ENCODE peak calls at places on chromosomes 16 and 17, in ten cellular contexts. F, N, A, H, Y, K, D, L, J and Q are unnamed samples.

GRCh38 chr17:35801583-35802224 is 6.3 kb upstream of the MMP28 start:
- DNase-seq in F (no peak), K (peak), Y (peak), A (no peak), N (no peak), H (peak), L (peak), J (no peak), D (peak), Q (peak)

GRCh38 chr17:3536736-3537135 is 20.9 kb downstream of the TRPV3 start:
- DNase-seq in F (no peak), N (no peak), Y (no peak), A (no peak), D (no peak), J (no peak), K (no peak), H (no peak), L (no peak), Q (no peak)

GRCh38 chr16:2537451-2538379 is at the start of gene PDPK1:
- DNase-seq in D (peak), H (peak), N (peak), J (peak), L (peak), F (peak), A (peak), Y (peak), K (peak), Q (peak)

GRCh38 chr16:55508941-55509920 is at the start of gene LPCAT2:
- DNase-seq in A (peak), N (peak), H (peak), Y (peak), J (no peak), L (peak), K (peak), F (peak), D (peak), Q (peak)

GRCh38 chr17:30796016-30796415 is 28.5 kb downstream of the CRLF3 start:
- DNase-seq in F (no peak), Y (no peak), K (no peak), N (no peak), L (no peak), J (no peak), H (no peak), A (no peak), D (no peak), Q (no peak)

GRCh38 chr16:88967800-88968588 is 9.0 kb downstream of the CBFA2T3 start:
- DNase-seq in H (no peak), J (peak), F (no peak), D (no peak), N (no peak), K (no peak), L (no peak), Y (peak), A (no peak), Q (no peak)

GRCh38 chr17:68641276-68642117 is 40.3 kb upstream of the FAM20A start:
- DNase-seq in N (no peak), J (no peak), Y (no peak), D (no peak), F (no peak), A (no peak), L (no peak), H (no peak), K (no peak), Q (no peak)

GRCh38 chr17:72691017-72691416 is 401.5 kb downstream of the SLC39A11 start:
- DNase-seq in L (no peak), F (no peak), Y (no peak), A (no peak), H (no peak), D (no peak), J (no peak), K (no peak), N (no peak), Q (no peak)

GRCh38 chr16:27333104-27333503 is 19.3 kb downstream of the IL4R start:
- DNase-seq in J (no peak), K (no peak), Y (no peak), L (no peak), A (no peak), D (no peak), N (no peak), F (no peak), H (no peak), Q (no peak)

GRCh38 chr17:59381716-59382570 is 50.5 kb downstream of the YPEL2 start:
- DNase-seq in F (no peak), D (no peak), K (no peak), Y (peak), L (peak), H (peak), J (no peak), A (no peak), N (no peak), Q (peak)

GRCh38 chr16:83272201-83272600 is 535.6 kb upstream of the HSBP1 start:
- DNase-seq in Y (no peak), N (no peak), J (no peak), F (no peak), K (no peak), A (no peak), H (no peak), L (no peak), D (no peak), Q (no peak)

GRCh38 chr17:59490259-59490658 is 75.2 kb upstream of the DHX40 start:
- DNase-seq in N (no peak), F (no peak), H (no peak), J (no peak), D (no peak), K (no peak), Y (no peak), A (no peak), L (no peak), Q (no peak)

GRCh38 chr16:63530208-63530607 is 1494.0 kb upstream of the CDH8 start:
- DNase-seq in L (no peak), N (peak), A (no peak), K (no peak), H (no peak), J (no peak), Y (no peak), D (no peak), F (no peak), Q (no peak)

GRCh38 chr17:77491921-77492445 is 351.2 kb downstream of the SEC14L1 start:
- DNase-seq in H (no peak), N (no peak), K (no peak), Y (peak), F (no peak), D (no peak), J (peak), L (no peak), A (no peak), Q (no peak)
- TF ChIP-seq POLR2AphosphoS5 in H (no peak), N (no peak), K (no peak), Y (no peak), F (no peak), D (no peak), J (no peak), L (no peak), A (no peak), Q (no peak)

DNA sequence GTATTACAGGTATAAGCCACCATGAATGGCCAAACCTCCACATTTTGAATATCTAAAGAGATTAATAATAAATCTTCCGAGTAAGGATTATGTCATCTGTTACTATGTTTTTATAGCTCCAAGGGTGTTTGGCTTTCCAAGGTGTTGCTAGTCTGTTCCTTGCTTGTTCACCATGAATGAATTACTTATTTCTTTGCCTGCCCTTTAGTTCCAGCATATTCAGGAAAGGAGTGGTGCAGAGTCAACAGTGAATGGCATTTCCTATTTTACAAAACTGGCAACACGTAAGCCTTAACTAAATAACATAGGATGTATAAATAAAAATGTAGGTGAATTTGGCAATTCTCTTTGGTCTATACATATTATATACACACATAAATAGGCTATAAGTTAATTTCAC is 70.3 kb downstream of the MYO1D start:
- DNase-seq in A (no peak), J (no peak), L (no peak), F (no peak), H (no peak), N (no peak), Y (no peak), K (no peak), D (no peak), Q (no peak)
- TF ChIP-seq POLR2AphosphoS5 in A (no peak), J (no peak), L (no peak), F (no peak), H (no peak), N (no peak), Y (no peak), K (no peak), D (no peak), Q (no peak)

DNA sequence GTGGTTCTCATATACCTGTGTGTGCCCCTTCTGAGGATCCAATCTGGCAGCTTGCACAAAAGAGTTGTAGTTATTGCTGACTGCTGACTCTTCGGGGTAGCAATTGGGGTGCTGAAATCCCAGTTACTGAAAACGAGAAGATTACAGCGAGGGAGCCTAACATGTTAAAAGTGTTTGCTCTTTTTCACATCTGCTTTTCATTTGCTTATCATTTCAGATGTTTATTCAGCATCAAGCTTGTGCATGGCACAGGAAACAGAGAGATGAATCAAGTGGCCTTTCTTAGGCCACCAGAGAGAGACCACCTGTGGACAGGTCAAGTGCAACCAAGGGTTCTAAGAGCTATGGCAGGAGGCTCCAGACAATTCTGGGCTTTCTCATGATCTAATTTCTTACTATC is 16.9 kb downstream of the DHRS7B start:
- DNase-seq in A (no peak), N (no peak), D (no peak), H (no peak), J (no peak), F (no peak), Y (no peak), K (peak), L (no peak), Q (no peak)
- TF ChIP-seq POLR2AphosphoS5 in A (no peak), N (no peak), D (no peak), H (no peak), J (no peak), F (no peak), Y (no peak), K (no peak), L (no peak), Q (no peak)

GRCh38 chr17:48074322-48075054 is 26.3 kb downstream of the NFE2L1 start:
- DNase-seq in N (peak), Y (peak), D (peak), F (peak), K (peak), A (peak), J (no peak), H (peak), L (peak), Q (peak)
- TF ChIP-seq POLR2AphosphoS5 in N (no peak), Y (no peak), D (no peak), F (no peak), K (no peak), A (no peak), J (no peak), H (peak), L (peak), Q (no peak)

GRCh38 chr17:7177210-7177953 is 1.8 kb downstream of the ASGR1 start:
- DNase-seq in J (peak), H (peak), D (peak), F (peak), K (peak), N (peak), A (no peak), Y (peak), L (peak), Q (peak)

GRCh38 chr17:7179317-7180254 is at the start of gene ASGR1:
- DNase-seq in K (no peak), A (no peak), D (no peak), L (no peak), F (peak), J (no peak), H (no peak), Y (no peak), N (no peak), Q (no peak)

GRCh38 chr17:7176870-7177209 is 2.3 kb downstream of the ASGR1 start:
- DNase-seq in L (no peak), J (no peak), K (peak), A (no peak), Y (no peak), H (no peak), F (no peak), N (peak), D (no peak), Q (no peak)

GRCh38 chr17:7178973-7179316 is 225 bp downstream of the ASGR1 start:
- DNase-seq in H (no peak), J (no peak), F (no peak), N (no peak), L (no peak), Y (no peak), D (no peak), A (no peak), K (no peak), Q (no peak)

GRCh38 chr17:7177954-7178477 is 1.2 kb downstream of the ASGR1 start:
- DNase-seq in D (peak), A (no peak), N (peak), K (peak), H (no peak), J (no peak), F (peak), L (no peak), Y (no peak), Q (no peak)
- TF ChIP-seq POLR2AphosphoS5 in D (no peak), A (no peak), N (peak), K (no peak), H (no peak), J (no peak), F (peak), L (no peak), Y (no peak), Q (no peak)

GRCh38 chr16:11916524-11917285 is 949 bp upstream of the GSPT1 start:
- DNase-seq in F (peak), K (no peak), J (no peak), L (peak), H (peak), N (no peak), D (peak), Y (peak), A (no peak), Q (peak)

GRCh38 chr16:11915644-11916523 is at the start of gene GSPT1:
- DNase-seq in D (peak), N (peak), Y (peak), A (peak), H (peak), K (peak), L (peak), J (peak), F (peak), Q (peak)

GRCh38 chr16:11914210-11914758 is 1.5 kb downstream of the GSPT1 start:
- DNase-seq in D (no peak), A (no peak), N (no peak), L (no peak), Y (no peak), J (no peak), F (no peak), H (no peak), K (no peak), Q (no peak)

GRCh38 chr16:11913425-11914079 is 2.2 kb downstream of the GSPT1 start:
- DNase-seq in N (no peak), Y (no peak), L (no peak), A (no peak), F (no peak), D (no peak), H (no peak), J (no peak), K (no peak), Q (no peak)

DNA sequence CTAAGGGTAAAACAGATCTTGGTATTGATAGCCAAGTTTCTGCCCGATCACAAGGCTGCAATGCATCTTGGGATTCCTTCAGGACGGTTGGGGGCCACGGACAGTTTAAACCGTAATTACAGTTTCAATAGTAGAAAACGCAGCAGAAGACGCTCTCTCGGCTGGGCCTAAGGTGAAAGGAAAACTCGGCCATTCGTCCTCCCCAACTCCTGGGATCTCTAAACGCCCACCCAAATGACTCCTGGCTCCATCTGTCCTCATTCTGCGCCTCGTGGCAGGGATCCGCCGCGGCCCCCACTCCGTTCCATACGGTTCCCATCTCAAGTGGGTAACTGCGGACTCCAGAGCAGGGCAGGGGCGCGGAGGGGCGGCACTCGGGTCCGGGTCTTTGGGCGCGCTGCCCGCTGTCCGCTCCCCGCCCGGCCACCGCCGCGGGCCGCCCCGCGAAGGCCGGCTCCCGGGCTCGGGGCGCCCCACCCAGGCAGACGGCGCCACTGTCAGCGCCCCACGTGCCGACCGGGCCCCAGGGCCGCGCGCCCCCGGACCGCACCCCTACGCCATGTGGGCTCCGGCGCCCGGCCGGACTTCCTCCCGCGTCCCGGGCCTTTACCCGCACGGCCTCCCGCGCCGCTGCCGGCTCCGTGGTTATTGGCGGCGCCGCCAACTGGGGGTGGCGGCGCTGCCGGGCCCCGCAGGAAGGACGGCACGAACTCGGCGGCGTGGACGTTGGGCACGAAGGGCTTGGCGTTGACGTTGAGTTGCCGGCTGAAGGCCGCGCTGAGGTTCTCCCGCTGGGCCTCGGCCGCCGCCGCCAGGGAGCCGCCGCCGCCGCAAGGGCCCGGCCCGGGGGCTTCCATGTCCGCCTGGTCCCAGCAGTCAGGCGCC is 755 bp downstream of the GSPT1 start:
- DNase-seq in F (no peak), J (peak), L (peak), Y (peak), N (peak), K (peak), A (no peak), D (peak), H (peak), Q (no peak)
- TF ChIP-seq POLR2AphosphoS5 in F (no peak), J (no peak), L (peak), Y (no peak), N (no peak), K (no peak), A (no peak), D (no peak), H (no peak), Q (no peak)

GRCh38 chr16:4538386-4539235 is at the start of gene CDIP1:
- DNase-seq in F (peak), H (peak), K (peak), Y (peak), N (peak), A (peak), D (peak), J (peak), L (peak), Q (peak)
- TF ChIP-seq POLR2AphosphoS5 in F (peak), H (peak), K (peak), Y (peak), N (peak), A (peak), D (no peak), J (peak), L (peak), Q (peak)

DNA sequence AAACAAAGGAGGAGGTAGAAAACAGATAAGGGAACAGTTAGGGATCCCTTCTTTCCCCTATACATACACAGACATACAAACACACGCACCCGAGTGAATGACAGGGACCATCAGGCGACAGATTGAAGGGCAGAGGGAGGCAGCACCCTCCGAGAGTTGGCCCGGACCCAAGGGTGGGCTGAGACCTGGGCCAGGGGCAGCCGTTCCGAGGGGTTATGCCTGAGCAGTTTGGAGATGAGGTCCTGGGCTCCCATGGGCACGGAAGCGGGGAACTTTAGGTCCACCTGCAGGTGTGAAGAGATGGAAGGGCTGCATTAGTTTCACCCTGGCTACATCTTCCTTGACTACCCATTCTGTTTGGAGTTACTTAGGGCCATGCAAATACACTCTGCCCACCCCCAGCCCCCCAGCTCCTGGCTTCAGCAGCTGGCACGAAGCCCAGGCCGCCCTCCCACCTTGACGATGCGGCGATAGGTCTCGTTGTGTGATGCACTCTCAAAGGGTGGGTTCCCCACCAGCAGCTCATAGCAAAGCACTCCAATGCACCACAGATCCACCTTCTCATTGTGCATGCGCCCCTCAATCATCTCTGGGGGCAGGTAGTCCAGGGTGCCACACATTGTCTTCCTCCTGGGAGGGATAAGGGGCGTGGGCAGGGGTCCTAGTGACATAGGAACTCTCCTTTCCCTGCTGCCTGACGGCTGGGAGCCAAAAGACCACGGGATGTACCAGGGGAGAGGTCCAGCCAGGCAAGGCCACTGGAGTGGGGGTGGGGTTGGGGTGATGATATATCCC is 5.4 kb downstream of the AURKB start:
- DNase-seq in K (no peak), F (no peak), L (no peak), H (no peak), D (no peak), A (no peak), J (no peak), Y (no peak), N (no peak), Q (no peak)
- TF ChIP-seq POLR2AphosphoS5 in K (no peak), F (peak), L (no peak), H (no peak), D (no peak), A (peak), J (peak), Y (no peak), N (no peak), Q (no peak)

DNA sequence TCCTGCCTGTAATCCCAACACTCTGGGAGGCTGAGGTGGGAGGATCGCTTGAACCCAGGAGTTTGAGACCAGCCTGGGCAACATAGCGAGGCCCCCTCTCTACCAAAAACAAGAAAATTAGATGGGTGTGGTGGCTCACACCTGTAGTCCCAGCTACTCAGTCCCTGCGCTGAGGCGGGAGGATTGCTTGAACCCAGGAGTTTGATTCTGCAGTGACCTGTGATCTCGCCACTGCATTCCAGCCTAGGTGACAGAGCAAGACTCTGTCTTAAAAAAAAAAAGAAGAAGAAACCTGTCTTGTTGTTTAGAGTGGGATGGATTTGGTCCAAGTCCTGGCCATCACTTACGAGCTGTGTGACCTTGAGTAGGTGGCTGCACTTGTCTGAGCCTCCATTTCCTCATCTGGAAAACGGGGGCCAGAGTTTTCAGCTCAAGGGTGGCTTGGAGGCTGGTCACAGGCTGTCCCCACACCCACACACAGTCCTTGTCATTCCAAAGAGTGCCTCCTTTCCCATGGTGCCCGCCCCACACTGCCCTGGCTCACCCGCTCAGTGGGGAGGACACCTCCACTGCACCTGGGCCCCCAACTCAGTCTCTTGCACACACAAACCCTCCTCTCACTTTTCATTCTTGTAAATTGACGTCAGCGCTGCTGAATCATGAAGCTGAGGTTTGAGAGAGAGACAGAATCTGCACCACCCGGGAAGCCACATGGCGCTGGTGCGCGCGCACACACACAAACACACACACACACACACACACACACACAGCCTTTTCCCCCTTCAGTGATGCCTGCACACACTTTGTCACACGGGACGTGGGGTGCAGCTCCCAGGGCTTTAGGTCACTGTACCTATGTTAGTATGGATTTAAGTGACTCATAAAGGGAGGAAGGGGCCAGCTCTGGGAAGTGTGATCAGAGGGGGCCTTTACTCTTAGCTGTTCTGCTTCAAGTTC is 4.2 kb downstream of the SOCS1 start:
- DNase-seq in J (no peak), H (peak), F (no peak), N (no peak), L (no peak), A (no peak), D (no peak), Y (peak), K (no peak), Q (no peak)
- TF ChIP-seq POLR2AphosphoS5 in J (peak), H (no peak), F (peak), N (peak), L (no peak), A (no peak), D (no peak), Y (no peak), K (no peak), Q (no peak)